ENCODE peak calls at places on chromosomes 5 and 9, in six cellular contexts. B, R, M, G, Q and W are unnamed samples.

GRCh38 chr5:44389410-44389879 is at the start of gene FGF10:
- DNase-seq in M (no peak), B (no peak), R (no peak), G (no peak), Q (peak; percentile 7), W (no peak)

GRCh38 chr9:28951945-28952344 is 1378.7 kb upstream of the C9orf72 start:
- DNase-seq in R (no peak), M (no peak), G (no peak), Q (no peak), B (no peak), W (peak; percentile 8)

GRCh38 chr5:61139931-61140330 is 22.3 kb downstream of the SMIM15 start:
- DNase-seq in G (no peak), B (no peak), M (no peak), Q (no peak), R (no peak), W (no peak)

GRCh38 chr5:59897075-59897474 is 3.5 kb upstream of the PDE4D start:
- DNase-seq in G (no peak), M (no peak), Q (no peak), B (no peak), R (no peak), W (no peak)

GRCh38 chr5:65812648-65813047 is 90.6 kb downstream of the NLN start:
- DNase-seq in R (peak; percentile 46), B (peak; percentile 66), G (no peak), Q (no peak), M (no peak), W (peak; percentile 17)

GRCh38 chr5:34844999-34845398 is 6.0 kb downstream of the TTC23L start:
- DNase-seq in R (no peak), B (no peak), Q (no peak), M (no peak), G (no peak), W (no peak)

GRCh38 chr5:145233461-145233860 is 601.7 kb downstream of the PRELID2 start:
- DNase-seq in M (no peak), B (no peak), Q (no peak), G (no peak), R (no peak), W (no peak)

GRCh38 chr5:14440598-14441401 is 140.8 kb upstream of the OTULINL start:
- DNase-seq in G (no peak), R (no peak), M (no peak), Q (peak; percentile 55), B (no peak), W (no peak)

GRCh38 chr9:109953300-109953699 is 173.3 kb downstream of the PALM2AKAP2 start:
- DNase-seq in Q (no peak), R (no peak), M (no peak), B (no peak), G (no peak), W (no peak)

GRCh38 chr9:72753261-72753893 is 199.5 kb downstream of the ALDH1A1 start:
- DNase-seq in B (no peak), M (no peak), Q (no peak), G (no peak), R (no peak), W (peak; percentile 32)

GRCh38 chr5:15463231-15463630 is 36.7 kb upstream of the FBXL7 start:
- DNase-seq in G (no peak), M (no peak), R (no peak), B (no peak), Q (no peak), W (no peak)

GRCh38 chr5:96807099-96807654 is 568 bp downstream of the ERAP1 start:
- DNase-seq in M (no peak), B (no peak), R (peak; percentile 88), Q (peak; percentile 89), G (no peak), W (peak; percentile 77)

GRCh38 chr9:6484210-6484609 is 71.2 kb downstream of the UHRF2 start:
- DNase-seq in M (no peak), R (no peak), G (no peak), Q (no peak), B (no peak), W (no peak)

GRCh38 chr5:107450531-107450930 is 220.2 kb downstream of the EFNA5 start:
- DNase-seq in B (no peak), M (no peak), Q (no peak), R (no peak), G (no peak), W (no peak)

GRCh38 chr5:445591-445990 is 2.6 kb downstream of the EXOC3 start:
- DNase-seq in Q (no peak), R (no peak), M (no peak), B (no peak), G (no peak), W (no peak)

GRCh38 chr5:98065261-98065909 is 708.1 kb upstream of the RGMB start:
- DNase-seq in M (no peak), G (no peak), R (no peak), B (no peak), Q (no peak), W (no peak)

GRCh38 chr9:112810696-112811490 is 60.3 kb downstream of the SNX30 start:
- DNase-seq in Q (no peak), R (no peak), G (no peak), B (no peak), M (no peak), W (no peak)

GRCh38 chr5:135190345-135191083 is 156.5 kb upstream of the PITX1 start:
- DNase-seq in M (no peak), G (no peak), B (no peak), Q (no peak), R (no peak), W (no peak)

GRCh38 chr5:102651466-102651865 is 103.6 kb upstream of the PAM start:
- DNase-seq in Q (no peak), G (no peak), B (no peak), R (no peak), M (no peak), W (peak; percentile 48)

GRCh38 chr5:162786234-162786633 is 651.2 kb upstream of the CCNG1 start:
- DNase-seq in R (no peak), G (no peak), B (no peak), M (no peak), Q (no peak), W (no peak)

GRCh38 chr9:116951588-116952433 is 264.7 kb downstream of the TRIM32 start:
- DNase-seq in B (no peak), M (peak; percentile 51), R (no peak), G (no peak), Q (no peak), W (peak; percentile 22)

GRCh38 chr5:177600458-177601018 is 606 bp downstream of the B4GALT7 start:
- DNase-seq in R (no peak), G (no peak), M (no peak), Q (no peak), B (no peak), W (no peak)

GRCh38 chr5:142013734-142014495 is 1.1 kb upstream of the GNPDA1 start:
- DNase-seq in B (no peak), G (no peak), R (no peak), M (no peak), Q (peak; percentile 17), W (peak; percentile 66)

GRCh38 chr9:95268681-95269080 is 48.8 kb downstream of the FANCC start:
- DNase-seq in R (no peak), B (peak; percentile 10), Q (peak; percentile 73), M (no peak), G (no peak), W (peak; percentile 29)

GRCh38 chr9:129181246-129181645 is 3.2 kb upstream of the IER5L start:
- DNase-seq in G (no peak), R (no peak), Q (no peak), B (no peak), M (no peak), W (no peak)

GRCh38 chr9:129182122-129182521 is 4.1 kb upstream of the IER5L start:
- DNase-seq in Q (no peak), M (no peak), R (no peak), G (no peak), B (no peak), W (no peak)

GRCh38 chr9:129183495-129184308 is 5.6 kb upstream of the IER5L start:
- DNase-seq in R (no peak), B (no peak), G (no peak), M (no peak), Q (no peak), W (no peak)

GRCh38 chr9:129184743-129185142 is 6.7 kb upstream of the IER5L start:
- DNase-seq in M (no peak), Q (no peak), R (no peak), G (no peak), B (no peak), W (no peak)

DNA sequence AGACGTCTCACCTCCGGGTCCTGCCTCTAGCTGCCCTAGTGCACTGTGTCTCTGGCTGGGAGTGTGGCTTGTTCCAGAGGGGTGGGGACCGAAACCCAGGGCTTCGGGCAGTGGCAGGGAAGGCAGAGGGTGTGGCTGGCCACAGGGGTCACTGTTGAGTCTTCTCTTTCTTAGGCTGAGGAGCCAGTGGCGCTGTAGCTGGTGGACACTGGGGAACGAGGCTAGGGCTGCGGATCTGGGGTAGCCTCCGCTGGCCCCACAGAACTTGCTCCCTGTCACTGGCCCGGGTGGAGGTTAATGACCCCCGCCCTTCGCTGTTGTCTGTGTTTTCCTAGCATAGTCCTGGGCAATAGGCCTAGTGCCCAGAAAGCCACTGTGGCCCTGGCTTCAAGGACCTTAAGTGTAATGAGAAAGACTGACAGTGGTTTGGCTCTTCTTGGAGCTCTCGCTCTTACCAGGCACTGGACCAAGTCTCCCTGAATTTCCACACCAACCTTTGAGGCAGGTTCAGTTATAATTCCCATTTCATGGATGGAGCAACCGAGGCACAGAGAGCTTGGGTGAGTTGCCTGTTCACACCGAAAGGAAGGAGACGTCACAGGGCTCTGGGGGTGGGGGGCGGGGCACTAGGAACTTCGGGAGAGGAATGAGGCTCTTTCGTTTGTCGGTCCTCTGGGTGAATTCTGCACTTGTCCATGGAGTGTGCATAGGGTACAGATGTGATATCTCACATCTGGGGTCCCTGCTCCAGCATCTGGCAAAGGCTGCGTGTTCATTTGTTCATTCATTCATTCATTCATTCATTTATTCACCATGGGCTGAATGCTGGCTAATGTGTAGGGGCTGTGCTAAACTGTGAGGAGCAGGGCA is 4.8 kb upstream of the IER5L start:
- DNase-seq in R (no peak), M (no peak), B (no peak), G (no peak), Q (no peak), W (peak; percentile 34)
- TF ChIP-seq CTCF in R (no peak), M (peak; percentile 32), B (peak; percentile 59), G (no peak), Q (peak; percentile 22), W (peak; percentile 16)

DNA sequence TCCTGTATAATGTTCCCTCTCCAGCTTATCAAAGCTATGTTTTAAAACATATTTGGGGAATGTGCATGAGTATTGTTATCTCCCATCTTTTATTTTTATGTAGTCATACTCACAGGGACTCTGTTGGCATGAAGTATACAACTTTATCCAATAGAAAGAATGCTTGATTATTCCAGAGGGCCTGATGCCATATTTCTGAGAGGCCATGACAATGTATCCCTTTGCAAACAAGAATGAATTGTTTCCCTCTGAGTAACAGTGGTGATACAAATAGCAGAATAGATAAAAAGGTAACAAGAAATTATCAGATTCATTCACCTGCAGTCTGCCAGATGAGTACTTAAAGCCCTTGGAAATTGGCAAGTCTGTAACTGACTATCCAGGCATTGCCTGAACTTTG is 125.9 kb downstream of the PLK2 start:
- DNase-seq in B (no peak), M (no peak), R (no peak), G (no peak), Q (no peak), W (no peak)
- TF ChIP-seq CTCF in B (no peak), M (no peak), R (no peak), G (no peak), Q (no peak), W (no peak)

GRCh38 chr5:83608122-83608521 is 112.5 kb downstream of the HAPLN1 start:
- DNase-seq in B (peak; percentile 38), G (no peak), R (peak; percentile 28), M (peak; percentile 10), Q (peak; percentile 31), W (peak; percentile 59)
- TF ChIP-seq CTCF in B (peak; percentile 70), G (no peak), R (no peak), M (peak; percentile 78), Q (peak; percentile 48), W (peak; percentile 29)

GRCh38 chr9:131738293-131738692 is 1.6 kb downstream of the RAPGEF1 start:
- DNase-seq in B (no peak), G (no peak), R (no peak), Q (no peak), M (no peak), W (no peak)
- TF ChIP-seq CTCF in B (no peak), G (no peak), R (no peak), Q (no peak), M (no peak), W (no peak)